ENCODE peak calls at places on chromosomes 11 and 22, in five cellular contexts. Q is stimulated activated naive CD8-positive, alpha-beta T cell treated with anti-CD3 and anti-CD28 coated beads, Interleukin-15, Interleukin-2, amounts not matched to agents 100 U/mL and 50 U/mL, for 24 hours; C is NK-92 treated with Interleukin-12 subunit alpha and Interleukin-12 subunit beta, amount 100 ng/mL, for 24 hours; P is CD4-positive, alpha-beta T cell; G is activated effector memory CD4-positive, alpha-beta T cell treated with Interleukin-2 at 50 U/mL for 16 hours. O is an unnamed sample.

GRCh38 chr22:37561209-37562048 is 1.1 kb downstream of the CDC42EP1 start:
- DNase-seq in Q (peak), C (no peak), P (peak), G (peak), O (peak)

GRCh38 chr22:31538815-31539214 is 42.5 kb downstream of the SFI1 start:
- DNase-seq in Q (peak), C (no peak), P (no peak), G (no peak), O (peak)

GRCh38 chr11:68839953-68840641 is 1.6 kb downstream of the CPT1A start:
- DNase-seq in Q (no peak), C (no peak), P (no peak), G (peak), O (peak)

GRCh38 chr22:45217345-45217744 is 23.3 kb downstream of the KIAA0930 start:
- DNase-seq in Q (no peak), C (no peak), P (no peak), G (no peak), O (no peak)

GRCh38 chr22:42871146-42872050 is 14.3 kb upstream of the ARFGAP3 start:
- DNase-seq in Q (no peak), C (no peak), P (no peak), G (no peak), O (no peak)

GRCh38 chr22:31248965-31249940 is 37.2 kb downstream of the LIMK2 start:
- DNase-seq in Q (no peak), C (no peak), P (no peak), G (no peak), O (no peak)

GRCh38 chr11:16981651-16982194 is 32.5 kb downstream of the PLEKHA7 start:
- DNase-seq in Q (no peak), C (no peak), P (no peak), G (no peak), O (no peak)

GRCh38 chr22:39559456-39560105 is 11.0 kb upstream of the CACNA1I start:
- DNase-seq in Q (peak), C (no peak), P (no peak), G (no peak), O (peak)

GRCh38 chr22:19904174-19904856 is 37.3 kb upstream of the COMT start:
- DNase-seq in Q (no peak), C (no peak), P (no peak), G (no peak), O (no peak)

GRCh38 chr22:28034760-28035401 is 115.8 kb upstream of the PITPNB start:
- DNase-seq in Q (no peak), C (no peak), P (no peak), G (no peak), O (peak)

GRCh38 chr11:1140642-1141490 is 16.9 kb upstream of the MUC5AC start:
- DNase-seq in Q (no peak), C (no peak), P (no peak), G (no peak), O (no peak)

GRCh38 chr11:61693897-61694840 is 14.0 kb downstream of the DAGLA start:
- DNase-seq in Q (no peak), C (no peak), P (no peak), G (no peak), O (no peak)

GRCh38 chr22:37560682-37561208 is 465 bp downstream of the CDC42EP1 start:
- DNase-seq in Q (no peak), C (no peak), P (no peak), G (no peak), O (no peak)

GRCh38 chr11:128936546-128937275 is 6.0 kb downstream of the TP53AIP1 start:
- DNase-seq in Q (no peak), C (no peak), P (no peak), G (no peak), O (no peak)

GRCh38 chr22:47716890-47717615 is 954.6 kb downstream of the TBC1D22A start:
- DNase-seq in Q (no peak), C (no peak), P (no peak), G (no peak), O (no peak)

GRCh38 chr11:34774604-34775003 is 141.6 kb downstream of the APIP start:
- DNase-seq in Q (no peak), C (no peak), P (no peak), G (no peak), O (no peak)

GRCh38 chr22:27420817-27421361 is 380.7 kb downstream of the MN1 start:
- DNase-seq in Q (no peak), C (no peak), P (no peak), G (no peak), O (no peak)

GRCh38 chr11:128379587-128380279 is 207.6 kb downstream of the ETS1 start:
- DNase-seq in Q (peak), C (no peak), P (no peak), G (no peak), O (peak)

GRCh38 chr22:19478466-19479357 is at the start of gene UFD1:
- DNase-seq in Q (peak), C (peak), P (peak), G (peak), O (peak)

GRCh38 chr11:120381401-120381800 is 45.2 kb downstream of the ARHGEF12 start:
- DNase-seq in Q (no peak), C (no peak), P (no peak), G (no peak), O (no peak)

O was measured in activated CD8-positive, alpha-beta T cell treated with anti-CD3 and anti-CD28 coated beads for 36 hours.